ENCODE peak calls at places on chromosome 20, in six cellular contexts. P is ACHN; C is NCI-H187 treated with DMSO at 0.1 percent for 48 hours; Z is activated CD4-positive, CD25-positive, alpha-beta regulatory T cell treated with anti-CD3 and anti-CD28 coated beads, Interleukin-2, amount 50 U/mL, for 16 hours; Q is stimulated activated naive B cell treated with anti-CD40 and anti-IgM and Interleukin-4, amounts not matched to agents 10 μg/mL and 1 μg/mL and 100 μg/mL, for 72 hours; R is HTR-8/SVneo. G is an unnamed sample.

GRCh38 chr20:5393218-5393870 is 76.6 kb upstream of the PROKR2 start:
- DNase-seq in Z (no peak), R (no peak), C (peak), Q (no peak), P (no peak), G (no peak)

GRCh38 chr20:6169251-6169650 is 46.4 kb upstream of the FERMT1 start:
- DNase-seq in P (peak), Q (no peak), R (no peak), Z (no peak), C (no peak), G (no peak)

GRCh38 chr20:47929368-47930115 is 144.3 kb upstream of the SULF2 start:
- DNase-seq in Z (no peak), C (no peak), R (peak), Q (no peak), P (peak), G (no peak)

GRCh38 chr20:62214067-62214466 is 6.0 kb downstream of the HRH3 start:
- DNase-seq in Z (no peak), R (no peak), P (no peak), Q (no peak), C (no peak), G (no peak)

GRCh38 chr20:36606171-36607116 is 865 bp downstream of the RAB5IF start:
- DNase-seq in Z (no peak), P (peak), R (no peak), C (no peak), Q (no peak), G (no peak)

GRCh38 chr20:13428684-13429083 is 207.6 kb downstream of the ISM1 start:
- DNase-seq in R (no peak), C (no peak), Z (no peak), P (no peak), Q (no peak), G (no peak)

GRCh38 chr20:21166801-21167200 is 40.9 kb downstream of the KIZ start:
- DNase-seq in R (no peak), Q (no peak), P (no peak), C (no peak), Z (no peak), G (no peak)

GRCh38 chr20:10090588-10091166 is 55.9 kb downstream of the ANKEF1 start:
- DNase-seq in P (peak), Z (no peak), C (peak), R (peak), Q (peak), G (no peak)

GRCh38 chr20:48131581-48131980 is 346.3 kb upstream of the SULF2 start:
- DNase-seq in P (no peak), Q (no peak), Z (no peak), R (peak), C (no peak), G (no peak)

GRCh38 chr20:44662256-44662655 is 10.8 kb upstream of the ADA start:
- DNase-seq in P (no peak), Z (no peak), R (no peak), C (no peak), Q (no peak), G (no peak)

GRCh38 chr20:58604410-58604881 is 46.6 kb upstream of the STX16 start:
- DNase-seq in Q (no peak), R (no peak), C (no peak), Z (no peak), P (no peak), G (no peak)

GRCh38 chr20:37406010-37406998 is 60.4 kb downstream of the SRC start:
- DNase-seq in R (peak), C (no peak), Z (no peak), P (peak), Q (no peak), G (no peak)

GRCh38 chr20:25007491-25008305 is 15.1 kb upstream of the APMAP start:
- DNase-seq in R (no peak), P (no peak), Q (no peak), C (no peak), Z (no peak), G (no peak)

GRCh38 chr20:37308098-37309050 is 18.9 kb downstream of the MANBAL start:
- DNase-seq in Z (no peak), Q (no peak), C (no peak), P (no peak), R (no peak), G (no peak)

GRCh38 chr20:51802170-51802745 is at the start of gene SALL4:
- DNase-seq in Q (no peak), Z (no peak), R (no peak), C (no peak), P (no peak), G (no peak)

GRCh38 chr20:7113577-7114466 is 346.3 kb downstream of the BMP2 start:
- DNase-seq in C (peak), R (no peak), P (peak), Q (no peak), Z (no peak), G (no peak)

GRCh38 chr20:63086421-63087235 is 79.9 kb upstream of the BHLHE23 start:
- DNase-seq in R (no peak), Z (no peak), C (no peak), Q (no peak), P (no peak), G (no peak)

GRCh38 chr20:53177687-53178086 is 205.5 kb downstream of the TSHZ2 start:
- DNase-seq in P (no peak), Q (no peak), C (no peak), R (no peak), Z (no peak), G (no peak)

GRCh38 chr20:40966103-40966502 is 62.5 kb upstream of the TOP1 start:
- DNase-seq in R (no peak), Z (no peak), C (no peak), P (no peak), Q (peak), G (no peak)

GRCh38 chr20:12594410-12595130 is 414.2 kb upstream of the SPTLC3 start:
- DNase-seq in Q (no peak), C (no peak), R (no peak), P (peak), Z (no peak), G (no peak)

GRCh38 chr20:23108871-23109270 is 22.7 kb upstream of the CD93 start:
- DNase-seq in R (no peak), Q (no peak), Z (no peak), C (no peak), P (no peak), G (no peak)

GRCh38 chr20:60240986-60241385 is 282.8 kb downstream of the CDH26 start:
- DNase-seq in Q (no peak), R (no peak), P (no peak), Z (no peak), C (no peak), G (no peak)

G was measured in stimulated activated CD8-positive, alpha-beta memory T cell treated with anti-CD3 and anti-CD28 coated beads, Interleukin-15, amount 100 ng/mL, for 1 hour.